ENCODE peak calls at places on chromosome 6, in ten cellular contexts. S is glutamatergic neuron, F is fibroblast of lung, X is progenitor cell of endocrine pancreas, D is cardiac muscle cell, K is uterus, J is tibial artery, E is IMR-90, C is transverse colon, L is AG10803. R is an unnamed sample.

GRCh38 chr6:88763160-88763559 is 200.3 kb downstream of the RNGTT start:
- DNase-seq in S (no peak), F (peak), X (no peak), D (peak), K (no peak), J (no peak), E (peak), C (no peak), L (no peak), R (no peak)

GRCh38 chr6:158131926-158132325 is 36.1 kb downstream of the SERAC1 start:
- DNase-seq in S (no peak), F (peak), X (no peak), D (peak), K (no peak), J (no peak), E (peak), C (no peak), L (no peak), R (no peak)

GRCh38 chr6:117960906-117961700 is 54.0 kb downstream of the SLC35F1 start:
- DNase-seq in S (no peak), F (peak), X (no peak), D (no peak), K (no peak), J (no peak), E (no peak), C (no peak), L (no peak), R (no peak)

GRCh38 chr6:85450578-85450884 is 648 bp downstream of the NT5E start:
- DNase-seq in S (no peak), F (peak), X (no peak), D (no peak), K (no peak), J (no peak), E (no peak), C (no peak), L (no peak), R (no peak)

GRCh38 chr6:14516947-14517346 is 399.4 kb downstream of the CD83 start:
- DNase-seq in S (no peak), F (no peak), X (no peak), D (no peak), K (peak), J (no peak), E (no peak), C (no peak), L (peak), R (no peak)

GRCh38 chr6:108895591-108895990 is 47.4 kb downstream of the ARMC2 start:
- DNase-seq in S (no peak), F (peak), X (no peak), D (peak), K (no peak), J (no peak), E (peak), C (no peak), L (peak), R (no peak)

GRCh38 chr6:27873101-27874030 is 38.8 kb downstream of the OR2B2 start:
- DNase-seq in S (peak), F (peak), X (no peak), D (peak), K (peak), J (peak), E (peak), C (peak), L (peak), R (peak)

GRCh38 chr6:9766240-9766915 is 648.5 kb downstream of the TFAP2A start:
- DNase-seq in S (no peak), F (peak), X (no peak), D (peak), K (no peak), J (no peak), E (peak), C (no peak), L (peak), R (no peak)

GRCh38 chr6:72911463-72912153 is 289.7 kb downstream of the KCNQ5 start:
- DNase-seq in S (no peak), F (peak), X (no peak), D (peak), K (no peak), J (no peak), E (peak), C (no peak), L (peak), R (no peak)

GRCh38 chr6:13303668-13304017 is 24.7 kb downstream of the TBC1D7 start:
- DNase-seq in S (no peak), F (peak), X (no peak), D (peak), K (peak), J (peak), E (peak), C (peak), L (peak), R (no peak)

GRCh38 chr6:1608222-1608975 is 1.3 kb upstream of the FOXC1 start:
- DNase-seq in S (no peak), F (no peak), X (no peak), D (no peak), K (no peak), J (no peak), E (no peak), C (no peak), L (no peak), R (no peak)

GRCh38 chr6:118890997-118891790 is 2.8 kb upstream of the ASF1A start:
- DNase-seq in S (no peak), F (no peak), X (no peak), D (no peak), K (no peak), J (no peak), E (no peak), C (no peak), L (no peak), R (no peak)

GRCh38 chr6:43715056-43715788 is 27.6 kb upstream of the MRPS18A start:
- DNase-seq in S (no peak), F (no peak), X (no peak), D (no peak), K (no peak), J (no peak), E (no peak), C (peak), L (no peak), R (no peak)

GRCh38 chr6:54935739-54936138 is 89.2 kb downstream of the FAM83B start:
- DNase-seq in S (no peak), F (peak), X (no peak), D (peak), K (no peak), J (no peak), E (peak), C (no peak), L (peak), R (no peak)

GRCh38 chr6:73739097-73739496 is 43.1 kb downstream of the CD109 start:
- DNase-seq in S (no peak), F (peak), X (no peak), D (peak), K (no peak), J (no peak), E (peak), C (no peak), L (peak), R (no peak)

GRCh38 chr6:30883743-30884520 is at the start of gene DDR1:
- DNase-seq in S (peak), F (peak), X (peak), D (peak), K (peak), J (peak), E (peak), C (peak), L (peak), R (no peak)

GRCh38 chr6:168264593-168265335 is 54.8 kb downstream of the DACT2 start:
- DNase-seq in S (no peak), F (no peak), X (no peak), D (peak), K (no peak), J (no peak), E (no peak), C (no peak), L (no peak), R (no peak)

GRCh38 chr6:82894653-82895259 is 170.9 kb downstream of the UBE3D start:
- DNase-seq in S (no peak), F (no peak), X (no peak), D (no peak), K (no peak), J (no peak), E (no peak), C (no peak), L (no peak), R (no peak)

GRCh38 chr6:75418233-75418632 is 75.4 kb downstream of the FILIP1 start:
- DNase-seq in S (no peak), F (peak), X (no peak), D (peak), K (no peak), J (no peak), E (no peak), C (no peak), L (peak), R (no peak)

GRCh38 chr6:56849876-56850275 is 105.0 kb upstream of the BEND6 start:
- DNase-seq in S (no peak), F (peak), X (no peak), D (peak), K (no peak), J (no peak), E (peak), C (no peak), L (peak), R (no peak)

GRCh38 chr6:87807423-87807978 is 105.5 kb upstream of the AKIRIN2 start:
- DNase-seq in S (no peak), F (no peak), X (no peak), D (no peak), K (no peak), J (no peak), E (no peak), C (no peak), L (no peak), R (no peak)

GRCh38 chr6:62711750-62712149 is 425.7 kb upstream of the KHDRBS2 start:
- DNase-seq in S (no peak), F (no peak), X (no peak), D (no peak), K (no peak), J (no peak), E (no peak), C (no peak), L (no peak), R (no peak)

GRCh38 chr6:169921853-169922779 is 170.7 kb downstream of the ERMARD start:
- DNase-seq in S (peak), F (no peak), X (no peak), D (no peak), K (no peak), J (no peak), E (no peak), C (no peak), L (no peak), R (no peak)

GRCh38 chr6:164276211-164276610 is 861.7 kb downstream of the QKI start:
- DNase-seq in S (no peak), F (no peak), X (no peak), D (no peak), K (no peak), J (no peak), E (no peak), C (no peak), L (no peak), R (no peak)

GRCh38 chr6:14092301-14092700 is 25.3 kb upstream of the CD83 start:
- DNase-seq in S (no peak), F (no peak), X (no peak), D (no peak), K (no peak), J (no peak), E (no peak), C (no peak), L (no peak), R (no peak)

GRCh38 chr6:105892577-105893262 is 193.4 kb upstream of the PRDM1 start:
- DNase-seq in S (no peak), F (peak), X (no peak), D (no peak), K (no peak), J (no peak), E (no peak), C (peak), L (no peak), R (no peak)

GRCh38 chr6:30555428-30556005 is 772 bp downstream of the GNL1 start:
- DNase-seq in S (peak), F (peak), X (peak), D (peak), K (peak), J (peak), E (peak), C (peak), L (peak), R (peak)

GRCh38 chr6:167291623-167292300 is 647 bp downstream of the UNC93A start:
- DNase-seq in S (no peak), F (no peak), X (no peak), D (no peak), K (no peak), J (no peak), E (no peak), C (no peak), L (no peak), R (no peak)

GRCh38 chr6:81820979-81821378 is 68.5 kb upstream of the TENT5A start:
- DNase-seq in S (no peak), F (peak), X (no peak), D (no peak), K (no peak), J (no peak), E (no peak), C (no peak), L (no peak), R (no peak)

GRCh38 chr6:101462576-101462975 is 69.1 kb downstream of the GRIK2 start:
- DNase-seq in S (no peak), F (peak), X (no peak), D (peak), K (no peak), J (no peak), E (peak), C (no peak), L (peak), R (no peak)

GRCh38 chr6:39948156-39948850 is 14.0 kb upstream of the MOCS1 start:
- DNase-seq in S (no peak), F (no peak), X (no peak), D (no peak), K (no peak), J (no peak), E (no peak), C (no peak), L (no peak), R (no peak)

GRCh38 chr6:10369896-10370295 is 45.0 kb downstream of the TFAP2A start:
- DNase-seq in S (no peak), F (peak), X (no peak), D (no peak), K (no peak), J (no peak), E (peak), C (no peak), L (no peak), R (no peak)

DNA sequence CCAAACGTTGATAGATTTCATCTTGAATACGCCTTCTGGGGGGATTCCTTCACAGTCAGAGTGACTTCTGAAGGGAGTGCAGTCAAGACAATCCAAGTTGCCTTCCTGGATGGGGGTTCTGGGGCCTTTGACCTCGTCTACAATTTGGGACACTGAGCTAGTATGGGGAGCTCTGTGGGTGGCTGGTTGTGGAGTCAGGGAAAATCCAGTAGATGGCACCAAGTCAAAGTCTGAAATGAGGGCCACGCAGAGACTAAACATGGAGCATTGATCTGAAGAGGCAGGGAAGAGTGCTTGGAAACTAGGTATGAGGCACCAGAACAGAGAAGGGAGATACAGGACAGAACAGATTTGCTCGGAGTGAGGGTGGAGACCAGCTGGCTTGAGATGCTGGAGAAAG is 43.6 kb upstream of the CCN6 start:
- DNase-seq in S (no peak), F (no peak), X (no peak), D (no peak), K (no peak), J (no peak), E (no peak), C (no peak), L (no peak), R (no peak)
- TF ChIP-seq CTCF in S (no peak), F (no peak), X (no peak), D (peak), K (no peak), J (peak), E (no peak), C (no peak), L (no peak), R (no peak)

GRCh38 chr6:35178932-35179832 is 34.6 kb upstream of the SCUBE3 start:
- DNase-seq in S (no peak), F (no peak), X (no peak), D (no peak), K (no peak), J (no peak), E (no peak), C (no peak), L (no peak), R (no peak)
- TF ChIP-seq CTCF in S (no peak), F (no peak), X (no peak), D (no peak), K (no peak), J (no peak), E (no peak), C (no peak), L (no peak), R (no peak)

DNA sequence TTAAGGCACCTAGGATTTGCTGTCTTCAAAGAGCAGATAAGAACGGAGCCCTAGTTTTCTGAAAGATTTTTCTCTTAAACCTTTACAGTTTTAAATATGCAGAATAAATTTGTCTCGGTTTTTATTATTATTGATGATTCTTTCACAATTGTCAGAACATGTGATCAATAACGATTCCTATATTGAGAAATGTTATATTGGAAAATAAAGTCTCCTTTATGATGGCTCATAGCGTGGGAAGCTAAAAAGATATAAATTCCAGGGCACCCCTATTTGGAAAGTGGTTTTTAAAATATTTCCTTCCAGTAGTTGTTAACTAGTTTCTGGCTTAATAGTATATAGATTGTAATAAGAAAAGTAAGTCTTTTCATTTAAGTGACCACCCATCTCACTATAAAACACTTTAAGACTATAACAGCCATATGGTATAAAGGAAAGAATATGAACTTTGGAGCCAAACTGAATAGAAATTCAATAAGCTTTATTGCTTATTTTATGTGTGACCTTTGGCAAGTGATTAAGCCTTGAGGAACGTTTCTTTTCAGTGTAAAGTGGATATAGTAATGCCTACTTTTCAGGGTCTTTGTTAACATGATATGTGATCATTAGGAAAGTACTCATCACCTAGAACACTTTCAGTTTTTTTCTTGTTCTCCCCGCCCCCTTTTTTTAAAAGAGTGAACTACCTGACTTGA is 369.6 kb downstream of the LAMA2 start:
- DNase-seq in S (no peak), F (peak), X (no peak), D (no peak), K (no peak), J (no peak), E (peak), C (no peak), L (no peak), R (no peak)
- TF ChIP-seq CTCF in S (peak), F (no peak), X (peak), D (no peak), K (no peak), J (no peak), E (no peak), C (no peak), L (no peak), R (no peak)

GRCh38 chr6:136520520-136520919 is 29.7 kb downstream of the MAP7 start:
- DNase-seq in S (no peak), F (no peak), X (no peak), D (no peak), K (no peak), J (no peak), E (no peak), C (no peak), L (no peak), R (no peak)
- TF ChIP-seq CTCF in S (no peak), F (no peak), X (no peak), D (no peak), K (no peak), J (no peak), E (no peak), C (no peak), L (no peak), R (no peak)

DNA sequence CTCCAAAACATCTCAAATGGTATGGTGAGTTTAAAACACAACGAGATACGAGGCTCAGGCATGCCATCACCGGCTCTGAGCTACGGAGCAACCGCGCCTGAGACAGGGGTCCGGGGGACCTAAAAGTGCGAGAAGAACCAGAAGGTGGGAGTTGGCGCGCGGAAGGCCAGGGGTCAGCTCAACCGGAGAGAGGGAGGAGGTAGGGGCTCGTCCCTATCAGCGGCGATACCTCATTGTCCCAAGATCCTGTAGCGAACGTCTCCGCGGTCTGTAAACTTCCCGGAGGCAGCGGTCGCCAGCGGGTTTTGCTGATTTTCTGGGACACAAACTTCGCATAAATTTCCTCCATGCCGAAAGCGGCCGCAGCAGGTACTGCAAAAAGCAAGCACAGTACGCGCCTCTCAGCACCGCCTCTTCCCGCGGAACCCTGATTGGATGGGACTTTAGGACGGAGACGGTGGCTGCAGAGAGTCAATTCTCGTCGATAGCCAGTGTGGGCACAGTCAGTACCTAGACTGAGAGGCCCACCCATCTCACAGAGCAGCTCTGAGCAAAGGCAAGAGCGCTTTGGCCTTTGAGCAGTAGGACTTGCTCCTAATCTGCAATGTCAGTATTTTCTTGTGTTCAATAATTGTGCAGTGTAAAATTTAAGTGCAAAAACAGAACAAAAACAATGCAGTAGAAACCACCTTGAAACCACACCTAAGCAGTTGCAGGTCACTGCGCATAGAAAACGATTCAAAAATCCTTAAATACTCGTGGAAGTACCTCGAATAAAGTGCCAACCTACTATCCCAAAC is at the start of gene NUP43:
- DNase-seq in S (peak), F (peak), X (peak), D (peak), K (peak), J (peak), E (peak), C (peak), L (peak), R (peak)
- TF ChIP-seq CTCF in S (peak), F (peak), X (peak), D (peak), K (peak), J (peak), E (peak), C (peak), L (peak), R (peak)

DNA sequence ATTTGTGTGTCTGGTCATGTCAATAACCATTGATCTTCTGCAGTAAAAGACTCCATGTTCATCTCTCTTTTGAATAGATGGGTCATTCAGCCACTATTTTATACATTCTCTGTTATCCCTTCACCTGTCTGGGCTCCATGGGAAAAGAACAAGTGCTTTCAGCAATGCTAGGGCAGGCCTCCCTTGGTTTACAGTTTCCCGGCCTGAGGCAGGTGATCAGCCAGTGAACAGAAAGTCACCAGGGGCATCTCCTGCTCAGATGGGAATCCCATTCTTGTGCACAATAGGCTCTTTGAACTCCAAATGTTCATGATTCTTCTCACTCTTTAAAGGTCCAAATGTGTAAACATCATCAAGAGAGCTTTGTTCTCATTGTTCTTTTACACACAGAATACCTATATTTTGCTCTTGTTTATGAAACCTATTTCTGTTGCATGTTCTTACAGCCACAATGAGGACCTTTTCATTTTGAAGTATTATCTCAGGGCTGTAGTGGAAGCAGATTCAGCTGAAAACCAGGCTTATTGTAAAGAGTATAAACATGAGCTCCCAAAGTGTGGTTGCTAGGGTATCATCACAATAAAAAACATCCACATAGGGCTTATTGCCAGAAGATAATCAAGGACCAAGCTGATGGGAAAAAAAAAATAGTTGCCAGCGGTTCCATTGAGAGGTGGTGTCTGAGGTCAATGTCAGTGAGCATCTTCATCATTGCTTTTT is 267.1 kb upstream of the SGK1 start:
- DNase-seq in S (no peak), F (no peak), X (no peak), D (peak), K (no peak), J (no peak), E (no peak), C (no peak), L (no peak), R (no peak)
- TF ChIP-seq CTCF in S (no peak), F (no peak), X (no peak), D (no peak), K (no peak), J (no peak), E (no peak), C (no peak), L (no peak), R (no peak)

R was measured in natural killer cell.